ENCODE peak calls at places on chromosome 12, in four cellular contexts. W is KBM-7; I is stimulated activated CD8-positive, alpha-beta memory T cell treated with anti-CD3 and anti-CD28 coated beads, Interleukin-15, amount 100 ng/mL, for 24 hours; K is islet precursor cell. R is an unnamed sample.

GRCh38 chr12:56413392-56413791 is 35.8 kb downstream of the TIMELESS start:
- DNase-seq in W (no peak), I (no peak), K (no peak), R (no peak)

GRCh38 chr12:53045646-53046045 is 4.2 kb upstream of the TNS2 start:
- DNase-seq in W (no peak), I (no peak), K (no peak), R (no peak)

GRCh38 chr12:109627633-109628032 is 54.0 kb downstream of the MVK start:
- DNase-seq in W (no peak), I (no peak), K (no peak), R (no peak)

GRCh38 chr12:98574110-98574509 is 19.4 kb upstream of the SLC25A3 start:
- DNase-seq in W (no peak), I (no peak), K (peak; percentile 13), R (no peak)

GRCh38 chr12:52366738-52367485 is at the start of gene KRT85:
- DNase-seq in W (no peak), I (no peak), K (no peak), R (no peak)

GRCh38 chr12:50820177-50820576 is 22.5 kb upstream of the TMPRSS12 start:
- DNase-seq in W (no peak), I (no peak), K (no peak), R (no peak)

GRCh38 chr12:117069926-117070900 is 29.0 kb downstream of the TESC start:
- DNase-seq in W (peak; percentile 93), I (no peak), K (no peak), R (peak; percentile 51)

GRCh38 chr12:41521872-41522379 is 333.8 kb downstream of the PDZRN4 start:
- DNase-seq in W (peak; percentile 37), I (no peak), K (no peak), R (no peak)

GRCh38 chr12:100752841-100753240 is 41.7 kb upstream of the ANO4 start:
- DNase-seq in W (no peak), I (no peak), K (no peak), R (no peak)

GRCh38 chr12:70197362-70197744 is 45.9 kb upstream of the CNOT2 start:
- DNase-seq in W (no peak), I (no peak), K (no peak), R (no peak)

GRCh38 chr12:56803750-56804149 is 40.6 kb downstream of the HSD17B6 start:
- DNase-seq in W (no peak), I (no peak), K (no peak), R (no peak)

GRCh38 chr12:5796171-5797091 is 148.6 kb downstream of the ANO2 start:
- DNase-seq in W (peak; percentile 31), I (no peak), K (peak; percentile 87), R (no peak)

GRCh38 chr12:31325524-31325875 is 450 bp downstream of the SINHCAF start:
- DNase-seq in W (no peak), I (peak; percentile 23), K (peak; percentile 64), R (no peak)

GRCh38 chr12:58405363-58405762 is 464.0 kb downstream of the ATP23 start:
- DNase-seq in W (no peak), I (no peak), K (no peak), R (no peak)

GRCh38 chr12:112574896-112575558 is 156.3 kb downstream of the PTPN11 start:
- DNase-seq in W (no peak), I (no peak), K (no peak), R (peak; percentile 74)

GRCh38 chr12:108729612-108730336 is 1.5 kb downstream of the CORO1C start:
- DNase-seq in W (no peak), I (no peak), K (no peak), R (no peak)

GRCh38 chr12:89932950-89933349 is 224.3 kb upstream of the ATP2B1 start:
- DNase-seq in W (no peak), I (no peak), K (peak; percentile 63), R (no peak)

GRCh38 chr12:98909749-98910148 is 264.7 kb downstream of the APAF1 start:
- DNase-seq in W (no peak), I (no peak), K (peak; percentile 66), R (no peak)

GRCh38 chr12:109488051-109488665 is 10.7 kb downstream of the UBE3B start:
- DNase-seq in W (no peak), I (no peak), K (no peak), R (no peak)

GRCh38 chr12:93824514-93825500 is 147.6 kb downstream of the CRADD start:
- DNase-seq in W (no peak), I (no peak), K (peak; percentile 93), R (no peak)

GRCh38 chr12:88834226-88834625 is 254.0 kb upstream of the KITLG start:
- DNase-seq in W (no peak), I (no peak), K (no peak), R (no peak)

GRCh38 chr12:62640910-62641448 is 174.4 kb downstream of the MON2 start:
- DNase-seq in W (no peak), I (no peak), K (no peak), R (no peak)

GRCh38 chr12:111867531-111867930 is 25.5 kb downstream of the MAPKAPK5 start:
- DNase-seq in W (no peak), I (no peak), K (no peak), R (no peak)

GRCh38 chr12:74415633-74416032 is 122.0 kb upstream of the ATXN7L3B start:
- DNase-seq in W (peak; percentile 32), I (no peak), K (no peak), R (no peak)

GRCh38 chr12:15346488-15346887 is 24.2 kb downstream of the PTPRO start:
- DNase-seq in W (no peak), I (no peak), K (no peak), R (no peak)

GRCh38 chr12:110176745-110177144 is 52.6 kb downstream of the IFT81 start:
- DNase-seq in W (no peak), I (no peak), K (no peak), R (no peak)

GRCh38 chr12:64685605-64686004 is 73.6 kb downstream of the GNS start:
- DNase-seq in W (no peak), I (no peak), K (no peak), R (no peak)

GRCh38 chr12:83143937-83144336 is 457.2 kb downstream of the TMTC2 start:
- DNase-seq in W (no peak), I (no peak), K (no peak), R (no peak)

GRCh38 chr12:27780612-27781408 is 774 bp upstream of the MANSC4 start:
- DNase-seq in W (no peak), I (peak; percentile 3), K (peak; percentile 78), R (no peak)

GRCh38 chr12:75632452-75632851 is 121.0 kb upstream of the KRR1 start:
- DNase-seq in W (no peak), I (no peak), K (no peak), R (no peak)

R was measured in left lung.